ENCODE peak calls at places on chromosomes 16 and 17, in eight cellular contexts. Q is NCI-H1417, H is NCI-H1105, U is activated T-cell treated with anti-CD3 and anti-CD28 coated beads for 4 hours, S is activated T-helper 1 cell treated with Interleukin-2 at 50 U/mL for 16 hours, C is T-helper 1 cell, A is colonic mucosa, X is astrocyte of the spinal cord. I is an unnamed sample.

GRCh38 chr17:33267279-33267790 is 25.8 kb downstream of the ASIC2 start:
- DNase-seq in Q (no peak), H (no peak), U (no peak), S (no peak), C (no peak), A (no peak), X (peak), I (no peak)

GRCh38 chr16:85448557-85449194 is 164.4 kb upstream of the GSE1 start:
- DNase-seq in Q (peak), H (peak), U (peak), S (peak), C (peak), A (peak), X (no peak), I (peak)

GRCh38 chr16:87050142-87050541 is 267.1 kb downstream of the C16orf95 start:
- DNase-seq in Q (no peak), H (no peak), U (no peak), S (no peak), C (no peak), A (no peak), X (no peak), I (no peak)

GRCh38 chr16:8855051-8855786 is 13.6 kb downstream of the CARHSP1 start:
- DNase-seq in Q (no peak), H (no peak), U (no peak), S (no peak), C (no peak), A (peak), X (no peak), I (no peak)

GRCh38 chr17:79791354-79792123 is 5.3 kb downstream of the CBX8 start:
- DNase-seq in Q (no peak), H (no peak), U (no peak), S (no peak), C (no peak), A (no peak), X (no peak), I (no peak)

GRCh38 chr16:14151256-14152030 is 80.3 kb downstream of the MRTFB start:
- DNase-seq in Q (no peak), H (no peak), U (no peak), S (no peak), C (no peak), A (no peak), X (peak), I (no peak)

GRCh38 chr16:86353934-86354333 is 156.4 kb upstream of the FOXF1 start:
- DNase-seq in Q (no peak), H (no peak), U (no peak), S (no peak), C (no peak), A (no peak), X (no peak), I (no peak)

GRCh38 chr17:75872434-75873351 is 5.7 kb downstream of the TRIM47 start:
- DNase-seq in Q (no peak), H (no peak), U (no peak), S (peak), C (peak), A (peak), X (peak), I (peak)

GRCh38 chr17:83054518-83055125 is 24.8 kb upstream of the METRNL start:
- DNase-seq in Q (no peak), H (no peak), U (no peak), S (no peak), C (no peak), A (no peak), X (no peak), I (no peak)

GRCh38 chr17:6456321-6456720 is 12.1 kb downstream of the PIMREG start:
- DNase-seq in Q (no peak), H (no peak), U (no peak), S (no peak), C (no peak), A (peak), X (no peak), I (no peak)

GRCh38 chr16:27963471-27963965 is 100.0 kb downstream of the GSG1L start:
- DNase-seq in Q (no peak), H (no peak), U (no peak), S (no peak), C (no peak), A (no peak), X (no peak), I (no peak)

GRCh38 chr16:68754117-68754792 is 17.2 kb downstream of the CDH1 start:
- DNase-seq in Q (peak), H (no peak), U (no peak), S (no peak), C (no peak), A (peak), X (no peak), I (no peak)

GRCh38 chr17:17063546-17064122 is 21.4 kb downstream of the MPRIP start:
- DNase-seq in Q (no peak), H (peak), U (no peak), S (no peak), C (no peak), A (no peak), X (no peak), I (no peak)

GRCh38 chr17:19003966-19004600 is 481 bp downstream of the FAM83G start:
- DNase-seq in Q (peak), H (no peak), U (peak), S (peak), C (peak), A (peak), X (peak), I (peak)

GRCh38 chr16:62190426-62190825 is 154.2 kb upstream of the CDH8 start:
- DNase-seq in Q (no peak), H (no peak), U (no peak), S (no peak), C (no peak), A (no peak), X (peak), I (no peak)

GRCh38 chr17:57955183-57955952 is at the start of gene CUEDC1:
- DNase-seq in Q (peak), H (peak), U (peak), S (peak), C (peak), A (peak), X (peak), I (peak)

GRCh38 chr17:75242461-75243042 is 18.9 kb downstream of the GGA3 start:
- DNase-seq in Q (no peak), H (no peak), U (no peak), S (peak), C (peak), A (no peak), X (no peak), I (peak)

GRCh38 chr17:75778861-75779249 is 5.8 kb upstream of the UNK start:
- DNase-seq in Q (no peak), H (no peak), U (no peak), S (no peak), C (no peak), A (peak), X (no peak), I (peak)

GRCh38 chr17:9956474-9957131 is 51.5 kb upstream of the RCVRN start:
- DNase-seq in Q (no peak), H (no peak), U (no peak), S (no peak), C (no peak), A (no peak), X (no peak), I (no peak)

GRCh38 chr16:11398136-11398535 is 52.9 kb downstream of the RMI2 start:
- DNase-seq in Q (no peak), H (no peak), U (no peak), S (no peak), C (no peak), A (no peak), X (no peak), I (no peak)

GRCh38 chr17:61584266-61584665 is 6.8 kb downstream of the NACA2 start:
- DNase-seq in Q (no peak), H (no peak), U (no peak), S (no peak), C (no peak), A (no peak), X (no peak), I (no peak)

GRCh38 chr17:70655179-70655578 is 485.8 kb downstream of the KCNJ2 start:
- DNase-seq in Q (no peak), H (peak), U (no peak), S (no peak), C (no peak), A (no peak), X (no peak), I (no peak)

GRCh38 chr16:15879255-15879804 is 9.1 kb downstream of the CEP20 start:
- DNase-seq in Q (no peak), H (no peak), U (no peak), S (no peak), C (no peak), A (no peak), X (peak), I (no peak)

GRCh38 chr17:78915872-78916632 is 9.1 kb downstream of the TIMP2 start:
- DNase-seq in Q (no peak), H (no peak), U (no peak), S (no peak), C (no peak), A (peak), X (no peak), I (no peak)

GRCh38 chr16:53773150-53773846 is 69.3 kb downstream of the FTO start:
- DNase-seq in Q (peak), H (peak), U (no peak), S (no peak), C (no peak), A (peak), X (peak), I (no peak)

GRCh38 chr16:58605562-58605961 is 24.1 kb downstream of the CNOT1 start:
- DNase-seq in Q (no peak), H (no peak), U (no peak), S (no peak), C (no peak), A (no peak), X (no peak), I (no peak)

GRCh38 chr16:56682703-56683397 is 580 bp downstream of the MT1X start:
- DNase-seq in Q (no peak), H (no peak), U (no peak), S (no peak), C (no peak), A (no peak), X (no peak), I (no peak)

GRCh38 chr16:50272687-50273381 is 6.5 kb downstream of the ADCY7 start:
- DNase-seq in Q (no peak), H (no peak), U (no peak), S (no peak), C (no peak), A (no peak), X (no peak), I (no peak)

GRCh38 chr16:51939371-51940005 is 607.5 kb downstream of the TOX3 start:
- DNase-seq in Q (no peak), H (no peak), U (no peak), S (no peak), C (no peak), A (no peak), X (no peak), I (no peak)

GRCh38 chr17:596763-597644 is 117.6 kb downstream of the VPS53 start:
- DNase-seq in Q (no peak), H (no peak), U (peak), S (no peak), C (no peak), A (no peak), X (peak), I (no peak)

GRCh38 chr16:85370881-85371651 is 242.1 kb upstream of the GSE1 start:
- DNase-seq in Q (no peak), H (no peak), U (no peak), S (no peak), C (no peak), A (peak), X (no peak), I (no peak)

GRCh38 chr17:78230996-78231931 is at the start of gene TMEM235:
- DNase-seq in Q (no peak), H (no peak), U (no peak), S (no peak), C (no peak), A (no peak), X (no peak), I (no peak)

GRCh38 chr17:67623767-67624166 is 94.0 kb upstream of the NOL11 start:
- DNase-seq in Q (no peak), H (no peak), U (no peak), S (no peak), C (no peak), A (no peak), X (no peak), I (no peak)

GRCh38 chr17:30476726-30477082 is 504 bp upstream of the GOSR1 start:
- DNase-seq in Q (no peak), H (no peak), U (peak), S (peak), C (peak), A (no peak), X (no peak), I (peak)

GRCh38 chr17:13333661-13334060 is 268.1 kb downstream of the HS3ST3A1 start:
- DNase-seq in Q (no peak), H (no peak), U (no peak), S (no peak), C (no peak), A (no peak), X (no peak), I (no peak)

GRCh38 chr16:9225527-9226316 is 134.3 kb downstream of the HAPSTR1 start:
- DNase-seq in Q (no peak), H (no peak), U (no peak), S (no peak), C (no peak), A (no peak), X (no peak), I (no peak)

GRCh38 chr17:82241926-82242697 is 13.3 kb downstream of the SLC16A3 start:
- DNase-seq in Q (no peak), H (no peak), U (no peak), S (no peak), C (no peak), A (no peak), X (no peak), I (no peak)